ENCODE peak calls at places on chromosome 5, in seven cellular contexts. G is activated CD4-positive, CD25-positive, alpha-beta regulatory T cell treated with anti-CD3 and anti-CD28 coated beads, Interleukin-2, amount 50 U/mL, for 72 hours; D is activated T-cell treated with anti-CD3 and anti-CD28 coated beads, Interleukin-2, amount 50 U/mL, for 72 hours; C is iris pigment epithelial cell; F is NT2/D1; M is NCI-H187; B is stimulated activated CD4-positive, alpha-beta T cell treated with anti-CD3 and anti-CD28 coated beads, Interleukin-15, amount 100 ng/mL, for 1 hour. Z is an unnamed sample.

GRCh38 chr5:168734119-168734518 is 155.0 kb upstream of the PANK3 start:
- DNase-seq in G (no peak), B (no peak), D (no peak), C (no peak), M (no peak), F (no peak), Z (peak; percentile 3)

GRCh38 chr5:112604741-112605390 is 132.8 kb upstream of the APC start:
- DNase-seq in G (no peak), B (no peak), M (no peak), C (no peak), D (no peak), F (no peak), Z (no peak)

GRCh38 chr5:14728109-14728938 is 63.8 kb downstream of the OTULIN start:
- DNase-seq in M (no peak), F (peak; percentile 88), G (no peak), B (no peak), C (no peak), D (no peak), Z (no peak)

GRCh38 chr5:50814541-50814940 is 148.1 kb downstream of the PARP8 start:
- DNase-seq in D (no peak), G (no peak), C (no peak), M (no peak), F (no peak), B (no peak), Z (no peak)

GRCh38 chr5:179407191-179408175 is 62.2 kb upstream of the ADAMTS2 start:
- DNase-seq in M (no peak), B (no peak), C (no peak), G (no peak), D (no peak), F (no peak), Z (no peak)

GRCh38 chr5:32583582-32584232 is 1.6 kb upstream of the SUB1 start:
- DNase-seq in B (no peak), C (no peak), F (no peak), G (no peak), D (peak; percentile 12), M (no peak), Z (no peak)

GRCh38 chr5:167571824-167572223 is 719.6 kb upstream of the WWC1 start:
- DNase-seq in D (no peak), C (no peak), B (no peak), M (no peak), F (no peak), G (no peak), Z (no peak)

GRCh38 chr5:135009736-135010501 is 24.1 kb downstream of the PITX1 start:
- DNase-seq in B (no peak), C (no peak), F (no peak), M (no peak), G (no peak), D (no peak), Z (no peak)

GRCh38 chr5:37435261-37435660 is 56.1 kb downstream of the WDR70 start:
- DNase-seq in M (no peak), G (no peak), B (no peak), D (no peak), F (no peak), C (peak; percentile 67), Z (no peak)

GRCh38 chr5:61200582-61201155 is 38.4 kb upstream of the SMIM15 start:
- DNase-seq in C (no peak), D (peak; percentile 6), F (no peak), G (no peak), M (no peak), B (no peak), Z (no peak)

GRCh38 chr5:180595381-180596114 is 4.2 kb upstream of the SCGB3A1 start:
- DNase-seq in D (no peak), F (no peak), B (no peak), C (no peak), G (no peak), M (no peak), Z (no peak)

GRCh38 chr5:159051431-159052281 is 48.1 kb downstream of the EBF1 start:
- DNase-seq in M (no peak), D (no peak), C (peak; percentile 16), F (no peak), G (no peak), B (no peak), Z (peak; percentile 70)

GRCh38 chr5:56099346-56099745 is 104.6 kb upstream of the IL6ST start:
- DNase-seq in F (no peak), D (no peak), M (no peak), C (peak; percentile 88), B (no peak), G (no peak), Z (no peak)

GRCh38 chr5:62093981-62094380 is 212.0 kb upstream of the KIF2A start:
- DNase-seq in M (peak; percentile 89), B (no peak), F (no peak), C (peak; percentile 43), D (no peak), G (no peak), Z (no peak)

GRCh38 chr5:93995126-93995621 is 253.8 kb upstream of the POU5F2 start:
- DNase-seq in M (no peak), B (no peak), G (no peak), F (no peak), D (no peak), C (peak; percentile 29), Z (no peak)

GRCh38 chr5:126912607-126913006 is 117.8 kb downstream of the MARCHF3 start:
- DNase-seq in C (peak; percentile 23), M (no peak), D (no peak), F (no peak), B (no peak), G (no peak), Z (no peak)

GRCh38 chr5:158832736-158833135 is 267.0 kb downstream of the EBF1 start:
- DNase-seq in D (no peak), C (no peak), G (no peak), B (no peak), F (no peak), M (no peak), Z (no peak)

GRCh38 chr5:86929123-86929766 is 311.5 kb downstream of the COX7C start:
- DNase-seq in F (peak; percentile 51), G (no peak), D (no peak), C (no peak), B (no peak), M (no peak), Z (no peak)

GRCh38 chr5:176543428-176544182 is 5.5 kb upstream of the CDHR2 start:
- DNase-seq in M (peak; percentile 37), G (peak; percentile 82), C (peak; percentile 56), D (peak; percentile 88), B (peak; percentile 50), F (no peak), Z (peak; percentile 81)

GRCh38 chr5:141742144-141742543 is 60.1 kb upstream of the ARAP3 start:
- DNase-seq in C (no peak), D (no peak), M (no peak), F (no peak), G (no peak), B (no peak), Z (no peak)

GRCh38 chr5:79536193-79536906 is 22.4 kb upstream of the HOMER1 start:
- DNase-seq in F (no peak), G (no peak), B (no peak), D (no peak), M (peak; percentile 63), C (no peak), Z (no peak)

Z was measured in heart left ventricle.